ENCODE peak calls at places on chromosomes 1 and 21, in six cellular contexts. N, K, H, P, V and I are unnamed samples.

GRCh38 chr1:174740248-174740990 is 259.3 kb upstream of the CACYBP start:
- DNase-seq in P (peak), V (no peak), K (no peak), N (no peak), H (no peak), I (peak)

GRCh38 chr1:100543640-100544039 is 5.7 kb downstream of the GPR88 start:
- DNase-seq in K (no peak), H (peak), V (peak), P (no peak), N (no peak), I (no peak)

GRCh38 chr1:26373281-26373680 is 731 bp upstream of the ZNF683 start:
- DNase-seq in K (no peak), P (no peak), H (no peak), V (no peak), N (no peak), I (no peak)

GRCh38 chr21:35057428-35057827 is 8.3 kb upstream of the RUNX1 start:
- DNase-seq in P (no peak), N (no peak), H (no peak), V (no peak), K (no peak), I (no peak)

GRCh38 chr1:234963904-234964702 is 164.5 kb downstream of the TOMM20 start:
- DNase-seq in N (peak), K (no peak), P (no peak), V (no peak), H (no peak), I (peak)

GRCh38 chr1:91864017-91864700 is 21.8 kb downstream of the TGFBR3 start:
- DNase-seq in V (no peak), H (no peak), P (peak), K (peak), N (no peak), I (peak)

GRCh38 chr1:202806845-202807366 is 1.3 kb downstream of the KDM5B start:
- DNase-seq in H (peak), P (no peak), K (peak), N (no peak), V (peak), I (peak)

GRCh38 chr1:213989071-213989739 is 1.4 kb downstream of the PROX1 start:
- DNase-seq in K (no peak), H (no peak), V (no peak), N (no peak), P (no peak), I (no peak)

GRCh38 chr21:46598563-46599250 is 6.2 kb downstream of the S100B start:
- DNase-seq in P (no peak), H (no peak), V (no peak), N (no peak), K (no peak), I (no peak)

GRCh38 chr1:114820392-114820791 is 34.3 kb upstream of the SYCP1 start:
- DNase-seq in V (no peak), P (no peak), H (no peak), K (no peak), N (no peak), I (no peak)

GRCh38 chr1:119275145-119275929 is 93.2 kb upstream of the HAO2 start:
- DNase-seq in P (peak), H (peak), V (peak), N (no peak), K (no peak), I (peak)

GRCh38 chr1:37458551-37458950 is 15.8 kb upstream of the ZC3H12A start:
- DNase-seq in N (no peak), P (no peak), H (no peak), K (no peak), V (no peak), I (no peak)
- TF ChIP-seq CTCF in N (no peak), P (no peak), H (peak), K (no peak), V (no peak), I (no peak)

GRCh38 chr1:117059678-117060440 is at the start of gene TTF2:
- DNase-seq in H (peak), P (peak), V (peak), K (peak), N (peak), I (peak)
- TF ChIP-seq CTCF in H (peak), P (peak), V (no peak), K (no peak), N (peak), I (no peak)

GRCh38 chr21:27057997-27058396 is 91.1 kb upstream of the ADAMTS5 start:
- DNase-seq in N (no peak), P (no peak), K (no peak), H (no peak), V (no peak), I (no peak)
- TF ChIP-seq CTCF in N (no peak), P (no peak), K (no peak), H (no peak), V (no peak), I (no peak)

GRCh38 chr1:179366093-179366800 is 476 bp downstream of the AXDND1 start:
- DNase-seq in V (no peak), K (no peak), P (peak), H (peak), N (no peak), I (no peak)
- TF ChIP-seq CTCF in V (no peak), K (no peak), P (no peak), H (no peak), N (no peak), I (no peak)

DNA sequence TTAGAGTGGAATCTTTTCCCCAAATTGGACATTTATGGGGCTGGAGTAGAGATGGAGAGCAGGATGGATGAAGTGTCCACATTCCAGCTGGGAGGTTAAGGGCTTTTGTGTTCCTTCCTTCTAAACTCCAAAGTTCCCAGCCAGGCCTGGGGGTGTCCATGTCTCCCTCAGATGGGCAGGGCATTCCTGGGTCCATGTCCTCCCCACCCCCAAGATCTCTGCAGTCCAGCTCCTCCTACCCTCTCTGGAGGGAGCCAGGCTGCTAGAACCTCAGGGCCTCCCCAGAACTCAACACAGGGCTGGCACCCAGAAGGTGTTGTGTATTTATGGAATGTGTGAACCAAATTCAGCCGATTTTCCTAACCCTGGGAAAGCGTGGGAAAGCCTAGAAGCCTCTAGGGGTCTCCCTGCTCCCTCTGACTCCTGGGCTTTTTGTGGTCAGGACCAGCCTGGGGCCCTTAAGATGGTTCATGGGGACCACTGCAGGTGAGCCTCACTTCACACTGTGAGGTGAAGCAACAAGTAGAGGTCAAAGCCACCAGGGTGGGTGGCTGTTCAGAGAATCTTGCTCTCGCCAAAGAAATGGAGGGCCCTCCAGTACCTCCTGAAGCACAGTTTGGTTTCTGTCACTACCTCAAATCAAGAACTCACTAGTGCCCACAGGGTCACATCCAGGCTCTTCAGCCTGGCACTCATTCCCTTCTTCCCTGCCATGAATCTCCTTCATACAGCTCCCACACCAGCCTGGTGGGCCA is 54.8 kb downstream of the GLIS1 start:
- DNase-seq in H (no peak), P (no peak), K (no peak), N (no peak), V (no peak), I (no peak)
- TF ChIP-seq CTCF in H (no peak), P (peak), K (no peak), N (no peak), V (no peak), I (peak)

DNA sequence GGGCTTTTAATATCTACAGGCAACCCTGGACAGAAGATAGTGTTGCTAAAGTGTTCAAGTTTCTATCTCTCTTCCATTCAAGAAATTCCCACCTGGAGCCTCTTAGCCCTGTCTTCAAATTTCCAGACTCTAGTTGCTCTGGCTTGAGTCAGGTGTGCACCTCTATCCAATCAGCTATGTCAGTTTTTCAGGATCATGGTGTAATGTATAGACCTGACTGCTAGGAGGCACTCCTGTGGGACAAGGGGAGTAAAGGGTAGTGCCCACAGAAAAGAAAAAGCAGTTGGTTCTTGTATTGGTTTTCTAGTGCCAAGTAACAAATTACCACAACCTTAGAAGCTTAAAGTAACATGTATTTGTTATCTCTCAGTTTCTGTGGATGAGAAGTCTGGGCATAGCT is 6.2 kb upstream of the ZRANB2 start:
- DNase-seq in N (no peak), H (no peak), P (no peak), K (no peak), V (no peak), I (no peak)
- TF ChIP-seq CTCF in N (no peak), H (no peak), P (no peak), K (no peak), V (no peak), I (no peak)

GRCh38 chr1:93846151-93846928 is 32.7 kb downstream of the DNTTIP2 start:
- DNase-seq in K (peak), V (peak), N (peak), P (peak), H (peak), I (peak)
- TF ChIP-seq CTCF in K (peak), V (no peak), N (peak), P (no peak), H (no peak), I (peak)

GRCh38 chr1:38579056-38579455 is 280.5 kb downstream of the RRAGC start:
- DNase-seq in H (no peak), K (no peak), N (no peak), V (no peak), P (no peak), I (no peak)
- TF ChIP-seq CTCF in H (no peak), K (no peak), N (no peak), V (no peak), P (no peak), I (no peak)

GRCh38 chr1:196029410-196029809 is 578.8 kb downstream of the KCNT2 start:
- DNase-seq in V (no peak), N (no peak), K (no peak), H (no peak), P (no peak), I (no peak)
- TF ChIP-seq CTCF in V (no peak), N (no peak), K (no peak), H (no peak), P (no peak), I (no peak)